ENCODE peak calls at places on chromosomes 12 and 14, in eight cellular contexts. Q is T-helper 2 cell; I is cardiac fibroblast; E is 8988T; C is T-helper 17 cell; V is activated T-cell treated with anti-CD3 and anti-CD28 coated beads, Interleukin-2, amount 50 U/mL, for 48 hours; L is left lobe of liver; D is NCI-H1436. X is an unnamed sample.

GRCh38 chr12:54273981-54274380 is 5.9 kb downstream of the CBX5 start:
- DNase-seq in I (no peak), Q (no peak), C (no peak), D (no peak), E (no peak), V (no peak), L (no peak), X (no peak)

GRCh38 chr12:21615441-21615840 is 10.8 kb upstream of the GYS2 start:
- DNase-seq in D (no peak), Q (no peak), E (no peak), L (no peak), V (no peak), I (peak), C (no peak), X (no peak)

GRCh38 chr12:47889040-47889439 is 15.8 kb downstream of the VDR start:
- DNase-seq in C (no peak), E (no peak), I (no peak), V (no peak), Q (no peak), D (no peak), L (no peak), X (no peak)

GRCh38 chr12:115101518-115101917 is 417.5 kb upstream of the TBX3 start:
- DNase-seq in I (no peak), V (no peak), D (no peak), C (no peak), Q (no peak), L (no peak), E (no peak), X (no peak)

GRCh38 chr12:110923192-110923591 is 2.8 kb upstream of the MYL2 start:
- DNase-seq in V (no peak), D (no peak), L (no peak), E (no peak), I (no peak), C (no peak), Q (no peak), X (no peak)

GRCh38 chr14:25108959-25109358 is 59.0 kb upstream of the STXBP6 start:
- DNase-seq in V (no peak), Q (no peak), E (no peak), I (no peak), D (no peak), L (no peak), C (no peak), X (no peak)

GRCh38 chr14:104082807-104083206 is 2.7 kb upstream of the ASPG start:
- DNase-seq in I (no peak), E (no peak), C (no peak), L (peak), D (no peak), V (no peak), Q (no peak), X (no peak)

GRCh38 chr12:76674669-76675315 is 89.1 kb upstream of the ZDHHC17 start:
- DNase-seq in C (no peak), Q (no peak), I (no peak), V (no peak), E (no peak), D (no peak), L (no peak), X (no peak)

GRCh38 chr12:69354561-69355187 is 4.9 kb upstream of the YEATS4 start:
- DNase-seq in I (no peak), Q (no peak), D (no peak), E (no peak), V (no peak), L (no peak), C (no peak), X (no peak)

GRCh38 chr12:61713121-61713520 is 547.1 kb upstream of the USP15 start:
- DNase-seq in E (no peak), L (no peak), Q (no peak), I (no peak), V (no peak), D (no peak), C (no peak), X (no peak)

GRCh38 chr14:54532111-54533012 is 22.7 kb downstream of the CGRRF1 start:
- DNase-seq in C (no peak), Q (no peak), D (no peak), I (no peak), E (no peak), V (no peak), L (no peak), X (no peak)

GRCh38 chr12:116313194-116313910 is 35.9 kb upstream of the MED13L start:
- DNase-seq in V (no peak), D (no peak), C (no peak), Q (no peak), L (no peak), E (no peak), I (no peak), X (no peak)

GRCh38 chr14:95490727-95491451 is 25.6 kb downstream of the SYNE3 start:
- DNase-seq in I (no peak), D (no peak), L (no peak), V (no peak), C (no peak), E (no peak), Q (no peak), X (no peak)

GRCh38 chr12:52054231-52054837 is 3.1 kb downstream of the NR4A1 start:
- DNase-seq in I (no peak), C (no peak), V (no peak), L (no peak), Q (no peak), E (no peak), D (no peak), X (no peak)

GRCh38 chr12:14874882-14875281 is 10.8 kb downstream of the MGP start:
- DNase-seq in I (peak), E (no peak), V (no peak), C (no peak), L (no peak), Q (no peak), D (no peak), X (no peak)

GRCh38 chr12:5197127-5197526 is 153.4 kb downstream of the KCNA5 start:
- DNase-seq in I (no peak), L (no peak), D (no peak), Q (no peak), C (no peak), V (no peak), E (no peak), X (no peak)

GRCh38 chr14:21525571-21525970 is 575 bp downstream of the SALL2 start:
- DNase-seq in L (no peak), D (no peak), Q (no peak), C (no peak), I (no peak), V (no peak), E (no peak), X (no peak)

GRCh38 chr14:29892327-29892726 is 35.3 kb downstream of the PRKD1 start:
- DNase-seq in C (no peak), V (no peak), L (no peak), D (no peak), E (no peak), I (peak), Q (no peak), X (no peak)

GRCh38 chr12:52207895-52208294 is 16.1 kb upstream of the KRT80 start:
- DNase-seq in D (peak), L (no peak), C (no peak), I (peak), E (peak), V (no peak), Q (no peak), X (no peak)

GRCh38 chr12:47844264-47845020 is 24.7 kb upstream of the HDAC7 start:
- DNase-seq in Q (no peak), C (no peak), I (no peak), L (no peak), V (no peak), D (peak), E (no peak), X (no peak)

GRCh38 chr12:19572920-19573558 is 133.7 kb downstream of the AEBP2 start:
- DNase-seq in Q (no peak), D (no peak), C (no peak), I (peak), E (no peak), L (no peak), V (peak), X (peak)

GRCh38 chr14:71555654-71556559 is 376.3 kb upstream of the RGS6 start:
- DNase-seq in L (no peak), I (peak), V (peak), C (peak), E (no peak), D (no peak), Q (no peak), X (peak)

GRCh38 chr12:121017966-121018491 is 1.7 kb upstream of the C12orf43 start:
- DNase-seq in C (no peak), D (no peak), L (no peak), Q (no peak), V (no peak), I (no peak), E (no peak), X (no peak)

GRCh38 chr12:31057671-31058070 is 16.0 kb upstream of the DDX11 start:
- DNase-seq in D (no peak), V (no peak), C (no peak), Q (no peak), L (no peak), E (no peak), I (no peak), X (no peak)

GRCh38 chr12:19409376-19409775 is 29.9 kb upstream of the AEBP2 start:
- DNase-seq in E (no peak), D (no peak), Q (no peak), V (no peak), I (no peak), L (no peak), C (no peak), X (no peak)

GRCh38 chr12:5318874-5319273 is 113.0 kb upstream of the NTF3 start:
- DNase-seq in C (no peak), Q (no peak), E (no peak), L (no peak), V (no peak), D (no peak), I (peak), X (no peak)

GRCh38 chr12:61750604-61751003 is 509.6 kb upstream of the USP15 start:
- DNase-seq in V (no peak), D (no peak), C (no peak), Q (no peak), E (no peak), I (no peak), L (peak), X (no peak)

GRCh38 chr12:121263206-121263605 is 33.3 kb downstream of the CAMKK2 start:
- DNase-seq in C (no peak), Q (no peak), L (no peak), D (no peak), E (no peak), V (no peak), I (no peak), X (no peak)

GRCh38 chr12:13241833-13242232 is 45.3 kb downstream of the EMP1 start:
- DNase-seq in Q (no peak), C (no peak), D (no peak), I (no peak), E (no peak), V (no peak), L (no peak), X (no peak)

GRCh38 chr14:100080206-100080605 is 15.0 kb downstream of the EVL start:
- DNase-seq in E (no peak), C (no peak), D (no peak), V (no peak), L (no peak), Q (no peak), I (no peak), X (no peak)

GRCh38 chr14:68322970-68323620 is 469.8 kb downstream of the ZFP36L1 start:
- DNase-seq in E (no peak), D (no peak), L (no peak), V (no peak), Q (no peak), I (no peak), C (no peak), X (no peak)

GRCh38 chr14:56730468-56731145 is 79.7 kb downstream of the OTX2 start:
- DNase-seq in I (no peak), C (no peak), V (no peak), L (no peak), D (no peak), Q (no peak), E (no peak), X (no peak)

GRCh38 chr12:76422154-76422877 is 74.1 kb upstream of the BBS10 start:
- DNase-seq in C (no peak), Q (no peak), I (no peak), D (no peak), L (no peak), V (no peak), E (no peak), X (no peak)

GRCh38 chr14:85597701-85598100 is 67.8 kb downstream of the FLRT2 start:
- DNase-seq in L (no peak), V (no peak), C (no peak), E (no peak), D (no peak), I (no peak), Q (no peak), X (no peak)

GRCh38 chr12:68416826-68417225 is 84.7 kb upstream of the MDM1 start:
- DNase-seq in C (no peak), E (no peak), V (no peak), Q (no peak), I (peak), L (no peak), D (no peak), X (no peak)

GRCh38 chr12:88665051-88665450 is 84.8 kb upstream of the KITLG start:
- DNase-seq in Q (no peak), L (no peak), V (no peak), D (no peak), E (no peak), C (no peak), I (peak), X (no peak)

GRCh38 chr12:90407841-90408240 is 547.1 kb downstream of the CCER1 start:
- DNase-seq in D (no peak), C (no peak), E (no peak), V (no peak), I (no peak), Q (no peak), L (no peak), X (no peak)

X was measured in activated naive CD8-positive, alpha-beta T cell treated with anti-CD3 and anti-CD28 coated beads, Interleukin-2, amount 50 U/mL, for 24 hours.